ENCODE peak calls at places on chromosome 10, in seven cellular contexts. P, T, G, R, Q, X and J are unnamed samples.
A peak's percentile ranks its signal among the peaks of the same experiment; 100 is the strongest.

GRCh38 chr10:74542077-74542476 is 284.3 kb upstream of the KAT6B start:
- DNase-seq in G (no peak), T (no peak), P (peak; percentile 49), R (no peak), X (peak; percentile 93), Q (no peak), J (no peak)

GRCh38 chr10:93757766-93758509 is at the start of gene LGI1:
- DNase-seq in P (no peak), G (no peak), X (peak; percentile 16), R (no peak), T (no peak), Q (no peak), J (no peak)

GRCh38 chr10:1166101-1166827 is 110.1 kb downstream of the WDR37 start:
- DNase-seq in P (no peak), Q (no peak), R (no peak), X (no peak), T (no peak), G (no peak), J (no peak)

GRCh38 chr10:99859585-99859984 is 77.1 kb downstream of the ABCC2 start:
- DNase-seq in P (no peak), R (no peak), X (no peak), G (no peak), T (no peak), Q (no peak), J (peak; percentile 63)

GRCh38 chr10:58066979-58067378 is 200.7 kb downstream of the IPMK start:
- DNase-seq in G (no peak), T (no peak), P (no peak), X (no peak), Q (no peak), R (no peak), J (no peak)

GRCh38 chr10:23325132-23325531 is 19.5 kb downstream of the C10orf67 start:
- DNase-seq in P (no peak), X (no peak), Q (no peak), G (peak; percentile 54), R (no peak), T (no peak), J (no peak)

GRCh38 chr10:44382131-44382858 is 2.6 kb downstream of the CXCL12 start:
- DNase-seq in T (no peak), Q (no peak), X (no peak), G (no peak), R (peak; percentile 23), P (no peak), J (no peak)

GRCh38 chr10:103413540-103413939 is 17.1 kb downstream of the PDCD11 start:
- DNase-seq in X (no peak), Q (no peak), T (no peak), R (no peak), P (no peak), G (no peak), J (no peak)

GRCh38 chr10:121245799-121246198 is 352.4 kb downstream of the FGFR2 start:
- DNase-seq in P (no peak), T (no peak), R (no peak), Q (no peak), G (no peak), X (no peak), J (no peak)

GRCh38 chr10:7218974-7219373 is 191.9 kb downstream of the SFMBT2 start:
- DNase-seq in G (no peak), P (no peak), T (no peak), R (no peak), Q (no peak), X (peak; percentile 17), J (no peak)

GRCh38 chr10:62072901-62073300 is 171.4 kb downstream of the ARID5B start:
- DNase-seq in R (no peak), X (no peak), Q (no peak), G (no peak), T (no peak), P (no peak), J (no peak)

GRCh38 chr10:59176241-59177030 is at the start of gene PHYHIPL:
- DNase-seq in X (no peak), P (peak; percentile 34), T (no peak), Q (peak; percentile 46), G (no peak), R (no peak), J (peak; percentile 77)

GRCh38 chr10:106705576-106706526 is 458.7 kb downstream of the SORCS1 start:
- DNase-seq in P (peak; percentile 67), Q (no peak), X (peak; percentile 37), T (no peak), R (no peak), G (peak; percentile 64), J (peak; percentile 68)

GRCh38 chr10:61795551-61795950 is 105.9 kb upstream of the ARID5B start:
- DNase-seq in Q (no peak), X (no peak), T (no peak), G (no peak), R (no peak), P (no peak), J (no peak)

GRCh38 chr10:75776738-75777504 is 345.5 kb downstream of the LRMDA start:
- DNase-seq in Q (peak; percentile 28), T (no peak), R (no peak), X (no peak), P (peak; percentile 16), G (no peak), J (no peak)

GRCh38 chr10:3467052-3467906 is 294.7 kb upstream of the PITRM1 start:
- DNase-seq in Q (peak; percentile 80), R (no peak), T (no peak), P (peak; percentile 52), X (peak; percentile 93), G (no peak), J (no peak)

GRCh38 chr10:71771204-71771603 is 2.1 kb downstream of the VSIR start:
- DNase-seq in R (no peak), P (peak; percentile 83), Q (no peak), G (no peak), X (no peak), T (no peak), J (no peak)
- H3K27ac ChIP-seq in R (peak overlapping the region; percentile 80), P (peak overlapping the region; percentile 81), Q (peak overlapping the region; percentile 84), G (no peak overlapping the region), X (no peak overlapping the region), T (peak overlapping the region; percentile 91), J (no peak overlapping the region)

DNA sequence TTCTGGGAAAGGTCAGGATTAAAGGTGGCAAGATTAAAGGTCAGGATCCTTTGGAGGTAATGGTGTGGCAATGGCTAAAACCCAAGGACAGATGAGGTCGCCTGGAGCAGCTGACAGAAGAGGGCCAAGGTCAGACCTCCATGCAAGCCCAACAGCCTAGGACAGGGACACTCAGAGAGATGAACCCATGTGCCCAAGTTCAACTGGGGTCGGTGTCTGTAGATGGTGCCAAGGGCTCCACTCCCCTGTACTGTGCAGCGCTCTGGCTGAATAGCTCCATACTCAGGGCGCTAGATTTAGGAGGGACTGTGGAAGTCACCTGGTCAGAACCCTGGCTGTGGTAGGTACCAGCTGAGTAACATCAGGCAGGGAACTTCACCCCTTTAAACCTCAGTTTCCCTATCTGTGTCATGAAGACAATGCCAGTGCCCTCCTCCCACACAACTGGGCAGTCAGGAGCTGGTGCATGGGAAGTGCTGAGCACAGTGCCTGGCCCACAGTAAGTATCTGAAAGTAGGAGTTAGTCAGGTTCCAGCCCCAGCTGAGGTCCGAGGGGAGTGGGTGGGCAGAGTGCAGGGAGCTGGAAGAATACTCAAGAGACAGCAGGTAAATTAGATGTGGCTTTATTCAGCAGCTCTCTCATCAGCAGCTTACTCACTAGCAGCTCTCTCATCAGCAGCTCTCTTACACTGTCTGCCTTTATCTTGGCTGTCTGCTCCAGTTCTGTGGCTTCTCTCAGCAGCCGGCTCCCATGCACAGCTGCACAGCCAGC is 327.1 kb downstream of the GLRX3 start:
- DNase-seq in R (peak; percentile 19), P (no peak), X (no peak), T (no peak), G (no peak), Q (no peak), J (no peak)
- H3K27ac ChIP-seq in R (no peak overlapping the region), P (no peak overlapping the region), X (no peak overlapping the region), T (no peak overlapping the region), G (no peak overlapping the region), Q (no peak overlapping the region), J (no peak overlapping the region)

DNA sequence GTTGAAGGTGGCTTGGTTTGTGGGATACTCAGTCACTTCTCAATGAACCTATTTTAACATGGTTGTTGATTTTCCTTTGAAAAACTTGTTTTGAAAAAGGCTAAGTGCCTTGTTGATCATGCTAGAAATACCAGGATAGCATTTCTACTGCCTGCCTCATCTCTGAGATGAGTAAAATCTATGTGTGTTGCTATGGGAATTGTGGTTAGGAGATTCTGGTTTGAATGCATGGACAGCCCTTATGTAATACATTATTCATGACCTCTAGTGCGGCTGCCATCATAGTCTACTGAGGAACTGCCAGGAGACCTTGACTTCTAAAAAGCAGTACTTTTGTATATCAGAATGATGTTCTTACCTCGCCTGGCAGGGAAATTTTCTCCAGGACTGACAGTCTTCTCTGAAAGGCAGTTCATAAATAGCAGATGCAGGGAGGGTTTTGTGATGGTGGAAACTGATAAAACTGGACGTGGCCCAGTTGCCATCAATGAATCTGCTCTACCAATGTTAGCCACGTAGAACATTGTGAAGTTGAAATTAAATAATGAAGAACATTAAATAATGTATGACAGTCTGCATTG is 248.5 kb downstream of the NSUN6 start:
- DNase-seq in G (no peak), T (no peak), P (peak; percentile 10), X (peak; percentile 73), Q (no peak), R (no peak), J (no peak)
- H3K27ac ChIP-seq in G (no peak overlapping the region), T (no peak overlapping the region), P (peak overlapping the region; percentile 19), X (no peak overlapping the region), Q (no peak overlapping the region), R (no peak overlapping the region), J (no peak overlapping the region)

GRCh38 chr10:78249690-78250089 is 216.0 kb downstream of the RPS24 start:
- DNase-seq in Q (no peak), G (no peak), R (no peak), T (no peak), X (no peak), P (no peak), J (no peak)

GRCh38 chr10:78251041-78251434 is 217.4 kb downstream of the RPS24 start:
- DNase-seq in T (no peak), P (no peak), Q (no peak), R (no peak), X (no peak), G (no peak), J (no peak)

GRCh38 chr10:78247821-78248220 is 214.2 kb downstream of the RPS24 start:
- DNase-seq in Q (no peak), R (no peak), T (no peak), X (no peak), G (no peak), P (no peak), J (no peak)

GRCh38 chr10:78250313-78251040 is 216.8 kb downstream of the RPS24 start:
- DNase-seq in G (no peak), R (no peak), X (no peak), Q (no peak), P (no peak), T (no peak), J (no peak)

DNA sequence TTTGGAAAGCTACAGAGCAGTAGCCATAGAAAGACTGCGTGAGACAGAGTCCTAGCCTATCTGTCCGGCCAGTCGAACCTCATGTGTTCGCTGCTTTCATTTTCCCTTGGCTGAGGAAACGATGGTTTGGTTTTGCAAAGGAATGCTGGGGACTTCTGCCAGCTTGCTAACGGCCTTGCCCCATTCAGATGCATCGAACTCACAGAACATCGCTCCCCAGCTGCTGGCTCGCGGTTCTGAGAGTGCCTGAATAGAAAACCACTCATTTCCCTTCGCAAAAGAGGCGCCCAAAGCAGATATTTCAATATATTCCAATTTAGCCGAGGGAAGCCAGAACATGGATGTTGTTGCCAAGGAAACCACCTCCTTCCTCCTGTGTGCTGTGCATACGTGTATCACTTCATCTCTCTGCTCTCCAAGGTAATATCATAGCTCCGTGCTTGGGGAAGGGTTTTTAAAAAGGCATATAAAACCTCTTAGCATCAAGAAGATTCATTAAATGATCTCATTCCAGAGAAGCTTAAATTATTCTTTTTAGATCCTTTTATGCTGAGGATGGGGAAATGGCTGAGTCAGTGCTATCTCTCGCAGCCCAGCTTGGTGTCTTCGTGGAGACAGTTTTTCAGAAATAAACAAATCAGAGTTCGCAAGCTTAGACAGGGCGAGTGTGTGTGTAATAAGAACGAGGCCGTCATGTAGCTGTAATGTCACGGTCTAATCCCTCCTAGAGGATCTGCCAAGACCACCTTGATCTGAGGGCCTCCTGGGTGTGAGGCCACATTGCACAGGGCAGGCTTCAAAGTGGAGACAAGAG is 215.2 kb downstream of the RPS24 start:
- DNase-seq in T (no peak), G (no peak), Q (no peak), X (peak; percentile 82), P (peak; percentile 42), R (no peak), J (no peak)
- H3K27ac ChIP-seq in T (peak overlapping the region; percentile 66), G (no peak overlapping the region), Q (no peak overlapping the region), X (peak overlapping the region; percentile 84), P (no peak overlapping the region), R (no peak overlapping the region), J (no peak overlapping the region)